ENCODE peak calls at places on chromosomes 1 and 21, in eight cellular contexts. One of them, this sample, is unnamed.

GRCh38 chr1:21901986-21902377 is 35.1 kb downstream of the HSPG2 start:
- DNase-seq in BJ: no peak
- DNase-seq in GM23338: no peak
- DNase-seq in mammary epithelial cell: no peak
- DNase-seq in fibroblast of lung: no peak
- DNase-seq in CD8-positive, alpha-beta memory T cell: no peak
- DNase-seq in left lung: no peak
- DNase-seq in kidney: no peak
- DNase-seq in this sample: no peak

GRCh38 chr1:223429821-223430220 is 36.6 kb downstream of the CCDC185 start:
- DNase-seq in BJ: no peak
- DNase-seq in GM23338: no peak
- DNase-seq in mammary epithelial cell: peak; percentile 20
- DNase-seq in fibroblast of lung: no peak
- DNase-seq in CD8-positive, alpha-beta memory T cell: no peak
- DNase-seq in left lung: no peak
- DNase-seq in kidney: no peak
- DNase-seq in this sample: no peak

GRCh38 chr21:28752131-28752530 is 240.5 kb downstream of the LTN1 start:
- DNase-seq in BJ: no peak
- DNase-seq in GM23338: no peak
- DNase-seq in mammary epithelial cell: no peak
- DNase-seq in fibroblast of lung: no peak
- DNase-seq in CD8-positive, alpha-beta memory T cell: no peak
- DNase-seq in left lung: no peak
- DNase-seq in kidney: no peak
- DNase-seq in this sample: no peak

GRCh38 chr1:221740260-221740830 is 1.5 kb downstream of the DUSP10 start:
- DNase-seq in BJ: no peak
- DNase-seq in GM23338: no peak
- DNase-seq in mammary epithelial cell: peak; percentile 57
- DNase-seq in fibroblast of lung: no peak
- DNase-seq in CD8-positive, alpha-beta memory T cell: no peak
- DNase-seq in left lung: peak; percentile 50
- DNase-seq in kidney: no peak
- DNase-seq in this sample: no peak

GRCh38 chr21:25456672-25457071 is 150.6 kb downstream of the MRPL39 start:
- DNase-seq in BJ: no peak
- DNase-seq in GM23338: no peak
- DNase-seq in mammary epithelial cell: peak; percentile 6
- DNase-seq in fibroblast of lung: peak; percentile 14
- DNase-seq in CD8-positive, alpha-beta memory T cell: no peak
- DNase-seq in left lung: no peak
- DNase-seq in kidney: no peak
- DNase-seq in this sample: no peak

GRCh38 chr21:38467911-38468310 is 30.4 kb downstream of the ERG start:
- DNase-seq in BJ: no peak
- DNase-seq in GM23338: peak; percentile 71
- DNase-seq in mammary epithelial cell: peak; percentile 31
- DNase-seq in fibroblast of lung: no peak
- DNase-seq in CD8-positive, alpha-beta memory T cell: no peak
- DNase-seq in left lung: no peak
- DNase-seq in kidney: no peak
- DNase-seq in this sample: no peak

GRCh38 chr1:234755449-234755863 is 145.5 kb upstream of the IRF2BP2 start:
- DNase-seq in BJ: peak; percentile 41
- DNase-seq in GM23338: no peak
- DNase-seq in mammary epithelial cell: no peak
- DNase-seq in fibroblast of lung: peak; percentile 93
- DNase-seq in CD8-positive, alpha-beta memory T cell: no peak
- DNase-seq in left lung: peak; percentile 89
- DNase-seq in kidney: peak; percentile 89
- DNase-seq in this sample: peak; percentile 79

GRCh38 chr1:185074307-185074706 is 28.9 kb downstream of the RNF2 start:
- DNase-seq in BJ: no peak
- DNase-seq in GM23338: peak; percentile 40
- DNase-seq in mammary epithelial cell: peak; percentile 10
- DNase-seq in fibroblast of lung: no peak
- DNase-seq in CD8-positive, alpha-beta memory T cell: no peak
- DNase-seq in left lung: no peak
- DNase-seq in kidney: no peak
- DNase-seq in this sample: peak; percentile 17

GRCh38 chr1:21622466-21623315 is 46.5 kb downstream of the RAP1GAP start:
- DNase-seq in BJ: no peak
- DNase-seq in GM23338: peak; percentile 74
- DNase-seq in mammary epithelial cell: peak; percentile 14
- DNase-seq in fibroblast of lung: no peak
- DNase-seq in CD8-positive, alpha-beta memory T cell: no peak
- DNase-seq in left lung: peak; percentile 89
- DNase-seq in kidney: no peak
- DNase-seq in this sample: no peak

GRCh38 chr1:19585507-19585906 is 58.6 kb upstream of the NBL1 start:
- DNase-seq in BJ: no peak
- DNase-seq in GM23338: no peak
- DNase-seq in mammary epithelial cell: no peak
- DNase-seq in fibroblast of lung: no peak
- DNase-seq in CD8-positive, alpha-beta memory T cell: no peak
- DNase-seq in left lung: no peak
- DNase-seq in kidney: no peak
- DNase-seq in this sample: no peak

GRCh38 chr1:92476071-92476607 is 10.6 kb downstream of the GFI1 start:
- DNase-seq in BJ: no peak
- DNase-seq in GM23338: peak; percentile 37
- DNase-seq in mammary epithelial cell: no peak
- DNase-seq in fibroblast of lung: no peak
- DNase-seq in CD8-positive, alpha-beta memory T cell: peak; percentile 86
- DNase-seq in left lung: no peak
- DNase-seq in kidney: no peak
- DNase-seq in this sample: no peak

GRCh38 chr1:27356628-27357280 is 10.0 kb downstream of the MAP3K6 start:
- DNase-seq in BJ: no peak
- DNase-seq in GM23338: peak; percentile 71
- DNase-seq in mammary epithelial cell: no peak
- DNase-seq in fibroblast of lung: no peak
- DNase-seq in CD8-positive, alpha-beta memory T cell: peak; percentile 79
- DNase-seq in left lung: peak; percentile 76
- DNase-seq in kidney: peak; percentile 76
- DNase-seq in this sample: no peak

GRCh38 chr1:8844421-8845063 is 27.1 kb upstream of the RERE start:
- DNase-seq in BJ: no peak
- DNase-seq in GM23338: no peak
- DNase-seq in mammary epithelial cell: no peak
- DNase-seq in fibroblast of lung: no peak
- DNase-seq in CD8-positive, alpha-beta memory T cell: no peak
- DNase-seq in left lung: no peak
- DNase-seq in kidney: no peak
- DNase-seq in this sample: peak; percentile 61

GRCh38 chr1:113031060-113031933 is 41.7 kb upstream of the LRIG2 start:
- DNase-seq in BJ: no peak
- DNase-seq in GM23338: no peak
- DNase-seq in mammary epithelial cell: no peak
- DNase-seq in fibroblast of lung: no peak
- DNase-seq in CD8-positive, alpha-beta memory T cell: no peak
- DNase-seq in left lung: no peak
- DNase-seq in kidney: no peak
- DNase-seq in this sample: no peak

GRCh38 chr1:199590708-199591107 is 436.8 kb upstream of the NR5A2 start:
- DNase-seq in BJ: no peak
- DNase-seq in GM23338: no peak
- DNase-seq in mammary epithelial cell: no peak
- DNase-seq in fibroblast of lung: no peak
- DNase-seq in CD8-positive, alpha-beta memory T cell: no peak
- DNase-seq in left lung: no peak
- DNase-seq in kidney: no peak
- DNase-seq in this sample: no peak

GRCh38 chr1:241639040-241639652 is 1.0 kb downstream of the CHML start:
- DNase-seq in BJ: no peak
- DNase-seq in GM23338: no peak
- DNase-seq in mammary epithelial cell: peak; percentile 27
- DNase-seq in fibroblast of lung: peak; percentile 22
- DNase-seq in CD8-positive, alpha-beta memory T cell: no peak
- DNase-seq in left lung: no peak
- DNase-seq in kidney: no peak
- DNase-seq in this sample: peak; percentile 48

GRCh38 chr21:21137986-21138385 is 139.8 kb downstream of the NCAM2 start:
- DNase-seq in BJ: no peak
- DNase-seq in GM23338: no peak
- DNase-seq in mammary epithelial cell: no peak
- DNase-seq in fibroblast of lung: peak; percentile 25
- DNase-seq in CD8-positive, alpha-beta memory T cell: no peak
- DNase-seq in left lung: no peak
- DNase-seq in kidney: no peak
- DNase-seq in this sample: peak; percentile 14

GRCh38 chr1:63662056-63662836 is 69.0 kb downstream of the PGM1 start:
- DNase-seq in BJ: no peak
- DNase-seq in GM23338: no peak
- DNase-seq in mammary epithelial cell: peak; percentile 95
- DNase-seq in fibroblast of lung: peak; percentile 87
- DNase-seq in CD8-positive, alpha-beta memory T cell: no peak
- DNase-seq in left lung: no peak
- DNase-seq in kidney: no peak
- DNase-seq in this sample: peak; percentile 12

GRCh38 chr1:45629035-45629434 is 5.2 kb upstream of the CCDC17 start:
- DNase-seq in BJ: no peak
- DNase-seq in GM23338: no peak
- DNase-seq in mammary epithelial cell: no peak
- DNase-seq in fibroblast of lung: no peak
- DNase-seq in CD8-positive, alpha-beta memory T cell: no peak
- DNase-seq in left lung: no peak
- DNase-seq in kidney: no peak
- DNase-seq in this sample: no peak

GRCh38 chr1:45635211-45635610 is 11.4 kb upstream of the CCDC17 start:
- DNase-seq in BJ: no peak
- DNase-seq in GM23338: no peak
- DNase-seq in mammary epithelial cell: no peak
- DNase-seq in fibroblast of lung: no peak
- DNase-seq in CD8-positive, alpha-beta memory T cell: no peak
- DNase-seq in left lung: no peak
- DNase-seq in kidney: no peak
- DNase-seq in this sample: no peak

DNA sequence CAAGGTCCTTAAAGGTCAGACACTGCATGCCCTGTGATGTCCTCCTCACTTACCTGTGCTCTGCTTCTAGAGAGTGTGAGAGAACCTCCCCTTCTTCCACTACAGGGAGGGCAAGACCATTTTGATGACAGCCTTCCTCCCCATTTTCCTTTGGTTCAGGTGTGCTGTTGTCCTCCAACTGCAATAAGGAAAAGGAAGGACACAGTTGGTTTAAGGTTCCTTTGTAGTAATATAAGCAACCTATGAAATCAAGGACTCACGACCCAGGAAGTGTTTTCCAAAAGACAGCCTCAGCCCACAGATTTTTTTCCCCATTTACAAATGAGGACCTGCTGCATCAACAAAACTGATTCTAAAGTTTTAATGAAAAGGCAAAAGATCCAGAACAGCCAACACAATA is 6.6 kb upstream of the CCDC17 start:
- DNase-seq in BJ: no peak
- DNase-seq in GM23338: no peak
- DNase-seq in mammary epithelial cell: no peak
- DNase-seq in fibroblast of lung: no peak
- DNase-seq in CD8-positive, alpha-beta memory T cell: no peak
- DNase-seq in left lung: no peak
- DNase-seq in kidney: no peak
- DNase-seq in this sample: no peak
- H3K36me3 ChIP-seq in BJ: peaks cover 19% of the 10 kb centered on the region
- H3K36me3 ChIP-seq in GM23338: peaks cover 82% of the 10 kb centered on the region
- H3K36me3 ChIP-seq in mammary epithelial cell: peaks cover 39% of the 10 kb centered on the region
- H3K36me3 ChIP-seq in fibroblast of lung: peaks cover 11% of the 10 kb centered on the region
- H3K36me3 ChIP-seq in CD8-positive, alpha-beta memory T cell: peaks cover 62% of the 10 kb centered on the region
- H3K36me3 ChIP-seq in left lung: peaks cover 2% of the 10 kb centered on the region
- H3K36me3 ChIP-seq in kidney: peaks cover 55% of the 10 kb centered on the region
- H3K36me3 ChIP-seq in this sample: peaks cover 49% of the 10 kb centered on the region

DNA sequence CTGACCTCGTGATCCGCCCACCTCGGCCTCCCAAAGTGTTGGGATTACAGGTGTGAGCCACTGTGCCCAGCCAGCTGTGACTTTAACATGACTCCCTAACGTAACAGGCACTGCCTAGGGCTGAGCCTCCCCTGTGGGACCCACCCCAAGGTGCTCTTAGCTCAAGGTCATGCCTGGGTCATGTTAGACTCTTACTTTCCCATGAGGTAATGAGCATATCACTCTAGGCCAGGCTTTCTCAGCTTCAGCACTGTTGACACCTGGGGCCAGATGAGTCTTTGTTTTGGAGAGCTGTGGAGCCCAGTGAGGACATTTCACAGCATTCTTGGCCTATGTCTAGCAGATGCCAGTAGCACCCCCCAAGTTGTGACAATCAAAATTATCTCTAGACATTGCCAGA is 4.5 kb downstream of the NECAP2 start:
- DNase-seq in BJ: no peak
- DNase-seq in GM23338: no peak
- DNase-seq in mammary epithelial cell: no peak
- DNase-seq in fibroblast of lung: no peak
- DNase-seq in CD8-positive, alpha-beta memory T cell: no peak
- DNase-seq in left lung: no peak
- DNase-seq in kidney: no peak
- DNase-seq in this sample: no peak
- H3K36me3 ChIP-seq in BJ: peaks cover 45% of the 10 kb centered on the region
- H3K36me3 ChIP-seq in GM23338: peaks cover 2% of the 10 kb centered on the region
- H3K36me3 ChIP-seq in mammary epithelial cell: peaks cover 9% of the 10 kb centered on the region
- H3K36me3 ChIP-seq in fibroblast of lung: peaks cover 26% of the 10 kb centered on the region
- H3K36me3 ChIP-seq in CD8-positive, alpha-beta memory T cell: peaks cover 70% of the 10 kb centered on the region
- H3K36me3 ChIP-seq in left lung: no peaks in the 10 kb centered on the region
- H3K36me3 ChIP-seq in kidney: peaks cover 29% of the 10 kb centered on the region
- H3K36me3 ChIP-seq in this sample: peaks cover 70% of the 10 kb centered on the region

GRCh38 chr1:31830065-31830464 is 14.2 kb upstream of the SPOCD1 start:
- DNase-seq in BJ: no peak
- DNase-seq in GM23338: no peak
- DNase-seq in mammary epithelial cell: no peak
- DNase-seq in fibroblast of lung: no peak
- DNase-seq in CD8-positive, alpha-beta memory T cell: no peak
- DNase-seq in left lung: no peak
- DNase-seq in kidney: no peak
- DNase-seq in this sample: no peak
- H3K36me3 ChIP-seq in BJ: no peaks in the 10 kb centered on the region
- H3K36me3 ChIP-seq in GM23338: no peaks in the 10 kb centered on the region
- H3K36me3 ChIP-seq in mammary epithelial cell: no peaks in the 10 kb centered on the region
- H3K36me3 ChIP-seq in fibroblast of lung: no peaks in the 10 kb centered on the region
- H3K36me3 ChIP-seq in CD8-positive, alpha-beta memory T cell: no peaks in the 10 kb centered on the region
- H3K36me3 ChIP-seq in left lung: no peaks in the 10 kb centered on the region
- H3K36me3 ChIP-seq in kidney: no peaks in the 10 kb centered on the region
- H3K36me3 ChIP-seq in this sample: no peaks in the 10 kb centered on the region

DNA sequence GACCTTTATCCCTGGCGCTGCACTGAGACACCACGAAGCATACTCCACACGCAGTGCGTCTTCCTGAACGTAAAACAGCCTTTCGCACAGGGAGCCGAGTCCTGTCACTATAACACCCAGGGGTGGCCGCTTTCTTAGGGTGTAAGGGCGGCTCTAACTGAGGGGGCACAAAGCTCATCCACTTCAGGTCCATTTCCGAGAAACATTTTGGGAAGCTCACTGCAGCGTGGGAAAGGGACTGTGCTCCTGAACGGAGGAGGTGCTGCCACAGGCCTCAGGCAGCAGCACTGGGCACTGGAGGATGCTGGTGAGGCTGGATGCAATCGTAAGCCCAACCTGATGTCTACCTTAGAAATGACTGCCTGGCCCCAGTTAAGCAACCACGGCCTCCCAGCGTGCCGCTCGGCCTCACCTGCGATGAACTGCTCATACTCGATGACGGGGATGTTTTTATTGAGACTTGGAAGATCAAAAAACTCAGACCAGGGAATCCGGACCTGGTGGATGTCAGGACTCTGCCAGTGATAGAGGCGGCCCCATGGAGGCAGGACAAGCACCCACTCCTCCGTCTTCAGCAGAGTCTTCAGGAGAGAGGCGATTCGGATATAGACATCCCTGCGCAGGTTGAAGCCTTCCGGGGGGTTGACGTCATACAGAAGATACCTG is 2.3 kb downstream of the POFUT2 start:
- DNase-seq in BJ: no peak
- DNase-seq in GM23338: no peak
- DNase-seq in mammary epithelial cell: no peak
- DNase-seq in fibroblast of lung: no peak
- DNase-seq in CD8-positive, alpha-beta memory T cell: no peak
- DNase-seq in left lung: no peak
- DNase-seq in kidney: peak; percentile 47
- DNase-seq in this sample: no peak
- H3K36me3 ChIP-seq in BJ: peaks cover 46% of the 10 kb centered on the region
- H3K36me3 ChIP-seq in GM23338: peaks cover 15% of the 10 kb centered on the region
- H3K36me3 ChIP-seq in mammary epithelial cell: peaks cover 2% of the 10 kb centered on the region
- H3K36me3 ChIP-seq in fibroblast of lung: peaks cover 34% of the 10 kb centered on the region
- H3K36me3 ChIP-seq in CD8-positive, alpha-beta memory T cell: peaks cover 36% of the 10 kb centered on the region
- H3K36me3 ChIP-seq in left lung: peaks cover 6% of the 10 kb centered on the region
- H3K36me3 ChIP-seq in kidney: peaks cover 34% of the 10 kb centered on the region
- H3K36me3 ChIP-seq in this sample: peaks cover 57% of the 10 kb centered on the region